ENCODE peak calls at places on chromosomes 7 and 10, in ten cellular contexts. C is stimulated activated CD8-positive, alpha-beta memory T cell treated with anti-CD3 and anti-CD28 coated beads, Interleukin-12 subunit alpha, Interleukin-12 subunit beta, amount 100 ng/mL, for 1 hour; S is caudate nucleus; Y is upper lobe of right lung; M is choroid plexus epithelial cell; K is H9; A is LoVo; R is T follicular helper cell; I is MV-4-11; V is activated gamma-delta T cell. N is an unnamed sample.

GRCh38 chr10:94211187-94211529 is 151.6 kb downstream of the NOC3L start:
- DNase-seq in A (no peak), K (no peak), M (no peak), V (no peak), C (no peak), R (no peak), I (no peak), S (no peak), Y (no peak), N (no peak)

GRCh38 chr10:124719213-124719851 is 24.8 kb downstream of the FAM53B start:
- DNase-seq in S (peak), K (no peak), I (peak), C (peak), R (peak), M (peak), A (peak), V (no peak), Y (peak), N (no peak)

GRCh38 chr7:2120841-2121830 is 111.6 kb downstream of the MAD1L1 start:
- DNase-seq in Y (no peak), A (no peak), R (no peak), I (no peak), S (no peak), K (no peak), V (no peak), C (no peak), M (peak), N (no peak)

GRCh38 chr10:122232781-122233180 is 38.3 kb upstream of the BTBD16 start:
- DNase-seq in Y (no peak), M (peak), V (no peak), R (no peak), S (no peak), K (no peak), A (no peak), C (no peak), I (no peak), N (no peak)

GRCh38 chr7:30225863-30226361 is 58.5 kb upstream of the ZNRF2 start:
- DNase-seq in R (no peak), K (no peak), S (peak), Y (peak), C (no peak), M (peak), I (peak), A (peak), V (no peak), N (no peak)

GRCh38 chr7:144668503-144668902 is 167.3 kb downstream of the TPK1 start:
- DNase-seq in C (no peak), A (no peak), R (no peak), V (no peak), Y (no peak), M (no peak), I (no peak), K (no peak), S (no peak), N (no peak)

GRCh38 chr7:37833107-37833817 is 15.1 kb upstream of the NME8 start:
- DNase-seq in M (peak), A (peak), R (peak), K (peak), C (peak), V (no peak), S (peak), Y (no peak), I (peak), N (no peak)

GRCh38 chr10:121078672-121079102 is 227.5 kb downstream of the WDR11 start:
- DNase-seq in Y (peak), M (no peak), A (peak), I (no peak), V (no peak), S (no peak), K (no peak), R (no peak), C (no peak), N (no peak)

GRCh38 chr10:59991117-59991516 is 84.8 kb upstream of the CCDC6 start:
- DNase-seq in I (no peak), V (no peak), A (no peak), R (no peak), Y (no peak), C (no peak), K (no peak), S (no peak), M (no peak), N (no peak)

GRCh38 chr10:52570490-52570889 is 202.1 kb downstream of the MBL2 start:
- DNase-seq in A (no peak), R (no peak), C (no peak), K (no peak), I (no peak), V (no peak), S (no peak), M (no peak), Y (no peak), N (no peak)

GRCh38 chr10:91590142-91590903 is 42.5 kb downstream of the PPP1R3C start:
- DNase-seq in C (no peak), S (no peak), Y (no peak), K (no peak), V (no peak), A (peak), I (no peak), M (peak), R (no peak), N (no peak)

GRCh38 chr10:126705951-126706565 is 35.6 kb upstream of the C10orf90 start:
- DNase-seq in S (no peak), M (no peak), C (no peak), A (no peak), R (no peak), K (no peak), I (no peak), Y (no peak), V (no peak), N (no peak)

GRCh38 chr10:34816067-34817002 is 1.2 kb upstream of the PARD3 start:
- DNase-seq in A (no peak), V (no peak), R (no peak), I (no peak), M (peak), S (no peak), C (no peak), K (peak), Y (no peak), N (no peak)

GRCh38 chr10:118595064-118595420 is 406 bp downstream of the PRLHR start:
- DNase-seq in Y (no peak), C (no peak), V (no peak), S (no peak), A (no peak), I (no peak), K (no peak), M (no peak), R (no peak), N (no peak)

GRCh38 chr7:80827238-80827633 is 91.6 kb downstream of the SEMA3C start:
- DNase-seq in M (peak), C (no peak), V (no peak), S (no peak), Y (no peak), A (no peak), K (no peak), I (no peak), R (no peak), N (no peak)

GRCh38 chr10:126691456-126691855 is 21.0 kb upstream of the C10orf90 start:
- DNase-seq in S (no peak), I (no peak), A (no peak), Y (no peak), R (no peak), K (no peak), V (no peak), C (no peak), M (no peak), N (no peak)

GRCh38 chr7:11951909-11952308 is 119.9 kb upstream of the THSD7A start:
- DNase-seq in A (no peak), S (no peak), V (no peak), R (no peak), K (no peak), I (no peak), C (no peak), M (peak), Y (no peak), N (no peak)

GRCh38 chr10:96238889-96239624 is 32.3 kb downstream of the BLNK start:
- DNase-seq in R (no peak), C (no peak), V (no peak), S (no peak), Y (no peak), M (no peak), A (no peak), I (peak), K (no peak), N (no peak)

GRCh38 chr10:43573250-43574034 is 974 bp downstream of the ZNF239 start:
- DNase-seq in S (no peak), A (no peak), V (no peak), M (peak), K (no peak), I (no peak), C (no peak), R (no peak), Y (no peak), N (no peak)

GRCh38 chr10:49761789-49762565 is at the start of gene OGDHL:
- DNase-seq in S (peak), Y (peak), A (peak), R (no peak), I (peak), C (no peak), K (peak), V (peak), M (peak), N (peak)

GRCh38 chr10:28242560-28243204 is 60.2 kb downstream of the MPP7 start:
- DNase-seq in I (no peak), Y (no peak), V (no peak), S (no peak), K (no peak), M (no peak), C (no peak), R (no peak), A (no peak), N (no peak)

GRCh38 chr7:4760952-4761351 is 14.5 kb upstream of the AP5Z1 start:
- DNase-seq in V (no peak), S (no peak), R (no peak), Y (no peak), C (no peak), A (no peak), I (no peak), M (no peak), K (no peak), N (no peak)

GRCh38 chr7:154792436-154793055 is 210.4 kb downstream of the PAXIP1 start:
- DNase-seq in M (no peak), K (no peak), R (no peak), C (no peak), S (no peak), I (no peak), V (no peak), A (no peak), Y (no peak), N (no peak)

GRCh38 chr10:125983161-125983560 is 86.8 kb downstream of the FANK1 start:
- DNase-seq in V (no peak), I (no peak), Y (no peak), M (no peak), K (no peak), S (no peak), R (no peak), A (no peak), C (no peak), N (no peak)

GRCh38 chr7:2403014-2403717 is at the start of gene CHST12:
- DNase-seq in V (peak), K (peak), A (peak), C (peak), S (peak), I (peak), Y (peak), R (peak), M (peak), N (peak)

N was measured in progenitor cell of endocrine pancreas.